ENCODE peak calls at places on chromosomes 7 and 10, in ten cellular contexts. One of them, this sample, is unnamed.

GRCh38 chr7:36795451-36796021 is 71.2 kb upstream of the AOAH start:
- DNase-seq in upper lobe of right lung: no peak
- DNase-seq in kidney: no peak
- DNase-seq in endodermal cell: no peak
- DNase-seq in thyroid gland: no peak
- DNase-seq in HepG2: peak; percentile 72
- DNase-seq in mammary epithelial cell: peak; percentile 89
- DNase-seq in heart left ventricle: no peak
- DNase-seq in colonic mucosa: no peak
- DNase-seq in spleen: no peak
- DNase-seq in this sample: no peak

GRCh38 chr10:129136866-129137415 is 330.1 kb upstream of the MGMT start:
- DNase-seq in HepG2: no peak
- DNase-seq in kidney: no peak
- DNase-seq in colonic mucosa: no peak
- DNase-seq in upper lobe of right lung: no peak
- DNase-seq in thyroid gland: no peak
- DNase-seq in heart left ventricle: no peak
- DNase-seq in mammary epithelial cell: no peak
- DNase-seq in endodermal cell: no peak
- DNase-seq in spleen: no peak
- DNase-seq in this sample: no peak

GRCh38 chr10:10991144-10991543 is 26.5 kb upstream of the CELF2 start:
- DNase-seq in colonic mucosa: no peak
- DNase-seq in endodermal cell: no peak
- DNase-seq in upper lobe of right lung: no peak
- DNase-seq in heart left ventricle: no peak
- DNase-seq in spleen: no peak
- DNase-seq in thyroid gland: no peak
- DNase-seq in HepG2: no peak
- DNase-seq in kidney: no peak
- DNase-seq in mammary epithelial cell: no peak
- DNase-seq in this sample: no peak

GRCh38 chr7:2555121-2556052 is at the start of gene BRAT1:
- DNase-seq in endodermal cell: peak; percentile 99
- DNase-seq in kidney: peak; percentile 99
- DNase-seq in heart left ventricle: peak; percentile 98
- DNase-seq in spleen: peak; percentile 100
- DNase-seq in thyroid gland: peak; percentile 98
- DNase-seq in HepG2: peak; percentile 92
- DNase-seq in upper lobe of right lung: peak; percentile 100
- DNase-seq in colonic mucosa: peak; percentile 98
- DNase-seq in mammary epithelial cell: peak; percentile 88
- DNase-seq in this sample: peak; percentile 93

GRCh38 chr7:30562498-30562897 is 32.2 kb upstream of the GARS1 start:
- DNase-seq in spleen: no peak
- DNase-seq in kidney: no peak
- DNase-seq in colonic mucosa: no peak
- DNase-seq in endodermal cell: no peak
- DNase-seq in thyroid gland: peak; percentile 41
- DNase-seq in heart left ventricle: no peak
- DNase-seq in upper lobe of right lung: no peak
- DNase-seq in mammary epithelial cell: no peak
- DNase-seq in HepG2: no peak
- DNase-seq in this sample: no peak

GRCh38 chr10:120948889-120949382 is 97.8 kb downstream of the WDR11 start:
- DNase-seq in heart left ventricle: peak; percentile 63
- DNase-seq in thyroid gland: peak; percentile 76
- DNase-seq in endodermal cell: peak; percentile 92
- DNase-seq in colonic mucosa: peak; percentile 68
- DNase-seq in upper lobe of right lung: peak; percentile 75
- DNase-seq in kidney: peak; percentile 87
- DNase-seq in spleen: peak; percentile 83
- DNase-seq in mammary epithelial cell: peak; percentile 45
- DNase-seq in HepG2: peak; percentile 21
- DNase-seq in this sample: no peak

GRCh38 chr10:62911210-62911963 is 95.2 kb upstream of the EGR2 start:
- DNase-seq in mammary epithelial cell: peak; percentile 62
- DNase-seq in HepG2: no peak
- DNase-seq in spleen: no peak
- DNase-seq in thyroid gland: no peak
- DNase-seq in upper lobe of right lung: no peak
- DNase-seq in kidney: no peak
- DNase-seq in heart left ventricle: no peak
- DNase-seq in endodermal cell: peak; percentile 57
- DNase-seq in colonic mucosa: no peak
- DNase-seq in this sample: no peak

GRCh38 chr7:154835924-154836529 is 166.9 kb downstream of the PAXIP1 start:
- DNase-seq in colonic mucosa: no peak
- DNase-seq in kidney: no peak
- DNase-seq in upper lobe of right lung: no peak
- DNase-seq in mammary epithelial cell: no peak
- DNase-seq in heart left ventricle: no peak
- DNase-seq in thyroid gland: no peak
- DNase-seq in endodermal cell: no peak
- DNase-seq in HepG2: no peak
- DNase-seq in spleen: no peak
- DNase-seq in this sample: no peak

GRCh38 chr7:143013897-143014296 is 13.0 kb downstream of the OR9A2 start:
- DNase-seq in heart left ventricle: no peak
- DNase-seq in colonic mucosa: no peak
- DNase-seq in kidney: no peak
- DNase-seq in thyroid gland: no peak
- DNase-seq in HepG2: no peak
- DNase-seq in spleen: no peak
- DNase-seq in mammary epithelial cell: peak; percentile 23
- DNase-seq in endodermal cell: no peak
- DNase-seq in upper lobe of right lung: no peak
- DNase-seq in this sample: no peak

GRCh38 chr10:61967298-61967697 is 65.8 kb downstream of the ARID5B start:
- DNase-seq in upper lobe of right lung: no peak
- DNase-seq in HepG2: no peak
- DNase-seq in kidney: no peak
- DNase-seq in colonic mucosa: no peak
- DNase-seq in heart left ventricle: no peak
- DNase-seq in spleen: no peak
- DNase-seq in endodermal cell: no peak
- DNase-seq in mammary epithelial cell: no peak
- DNase-seq in thyroid gland: no peak
- DNase-seq in this sample: no peak

GRCh38 chr7:118352854-118353453 is 128.4 kb downstream of the ANKRD7 start:
- DNase-seq in HepG2: peak; percentile 31
- DNase-seq in colonic mucosa: no peak
- DNase-seq in heart left ventricle: no peak
- DNase-seq in upper lobe of right lung: no peak
- DNase-seq in thyroid gland: no peak
- DNase-seq in mammary epithelial cell: peak; percentile 10
- DNase-seq in spleen: no peak
- DNase-seq in endodermal cell: no peak
- DNase-seq in kidney: no peak
- DNase-seq in this sample: no peak

GRCh38 chr7:122675621-122676020 is 23.3 kb downstream of the RNF133 start:
- DNase-seq in upper lobe of right lung: no peak
- DNase-seq in endodermal cell: no peak
- DNase-seq in HepG2: no peak
- DNase-seq in colonic mucosa: no peak
- DNase-seq in mammary epithelial cell: no peak
- DNase-seq in heart left ventricle: no peak
- DNase-seq in thyroid gland: no peak
- DNase-seq in kidney: no peak
- DNase-seq in spleen: no peak
- DNase-seq in this sample: no peak
- TF ChIP-seq CTCF in upper lobe of right lung: no peak
- TF ChIP-seq CTCF in endodermal cell: no peak
- TF ChIP-seq CTCF in HepG2: no peak
- TF ChIP-seq CTCF in colonic mucosa: no peak
- TF ChIP-seq CTCF in mammary epithelial cell: no peak
- TF ChIP-seq CTCF in heart left ventricle: no peak
- TF ChIP-seq CTCF in thyroid gland: no peak
- TF ChIP-seq CTCF in kidney: no peak
- TF ChIP-seq CTCF in spleen: no peak
- TF ChIP-seq CTCF in this sample: no peak

GRCh38 chr10:33270971-33271370 is 63.5 kb downstream of the NRP1 start:
- DNase-seq in kidney: no peak
- DNase-seq in mammary epithelial cell: no peak
- DNase-seq in endodermal cell: no peak
- DNase-seq in spleen: no peak
- DNase-seq in upper lobe of right lung: no peak
- DNase-seq in colonic mucosa: no peak
- DNase-seq in heart left ventricle: no peak
- DNase-seq in HepG2: no peak
- DNase-seq in thyroid gland: no peak
- DNase-seq in this sample: no peak

GRCh38 chr10:33276282-33276923 is 58.1 kb downstream of the NRP1 start:
- DNase-seq in spleen: no peak
- DNase-seq in thyroid gland: no peak
- DNase-seq in endodermal cell: no peak
- DNase-seq in upper lobe of right lung: no peak
- DNase-seq in HepG2: no peak
- DNase-seq in heart left ventricle: no peak
- DNase-seq in mammary epithelial cell: peak; percentile 35
- DNase-seq in colonic mucosa: no peak
- DNase-seq in kidney: no peak
- DNase-seq in this sample: no peak

GRCh38 chr10:33274096-33274785 is 60.2 kb downstream of the NRP1 start:
- DNase-seq in upper lobe of right lung: no peak
- DNase-seq in endodermal cell: no peak
- DNase-seq in spleen: no peak
- DNase-seq in colonic mucosa: no peak
- DNase-seq in mammary epithelial cell: no peak
- DNase-seq in thyroid gland: no peak
- DNase-seq in kidney: no peak
- DNase-seq in heart left ventricle: no peak
- DNase-seq in HepG2: no peak
- DNase-seq in this sample: no peak

GRCh38 chr10:33271969-33272583 is 62.4 kb downstream of the NRP1 start:
- DNase-seq in kidney: no peak
- DNase-seq in thyroid gland: no peak
- DNase-seq in colonic mucosa: no peak
- DNase-seq in endodermal cell: no peak
- DNase-seq in mammary epithelial cell: no peak
- DNase-seq in spleen: no peak
- DNase-seq in heart left ventricle: no peak
- DNase-seq in upper lobe of right lung: no peak
- DNase-seq in HepG2: no peak
- DNase-seq in this sample: no peak

GRCh38 chr10:33273295-33274002 is 61.0 kb downstream of the NRP1 start:
- DNase-seq in HepG2: peak; percentile 36
- DNase-seq in heart left ventricle: peak; percentile 87
- DNase-seq in colonic mucosa: peak; percentile 69
- DNase-seq in thyroid gland: peak; percentile 98
- DNase-seq in kidney: peak; percentile 92
- DNase-seq in endodermal cell: peak; percentile 63
- DNase-seq in mammary epithelial cell: peak; percentile 95
- DNase-seq in upper lobe of right lung: peak; percentile 91
- DNase-seq in spleen: no peak
- DNase-seq in this sample: peak; percentile 87
- H3K4me3 ChIP-seq in HepG2: no peak overlapping the region
- H3K4me3 ChIP-seq in heart left ventricle: no peak overlapping the region
- H3K4me3 ChIP-seq in colonic mucosa: no peak overlapping the region
- H3K4me3 ChIP-seq in thyroid gland: peak overlapping the region; percentile 8
- H3K4me3 ChIP-seq in kidney: peak overlapping the region; percentile 46
- H3K4me3 ChIP-seq in endodermal cell: no peak overlapping the region
- H3K4me3 ChIP-seq in mammary epithelial cell: peak overlapping the region; percentile 16
- H3K4me3 ChIP-seq in upper lobe of right lung: peak overlapping the region; percentile 29
- H3K4me3 ChIP-seq in spleen: no peak overlapping the region
- H3K4me3 ChIP-seq in this sample: peak overlapping the region; percentile 50

GRCh38 chr7:1085266-1085665 is 2.6 kb upstream of the GPER1 start:
- DNase-seq in colonic mucosa: no peak
- DNase-seq in spleen: no peak
- DNase-seq in heart left ventricle: no peak
- DNase-seq in endodermal cell: no peak
- DNase-seq in thyroid gland: no peak
- DNase-seq in kidney: no peak
- DNase-seq in mammary epithelial cell: no peak
- DNase-seq in upper lobe of right lung: no peak
- DNase-seq in HepG2: no peak
- DNase-seq in this sample: no peak

GRCh38 chr7:1083729-1084657 is 3.9 kb upstream of the GPER1 start:
- DNase-seq in heart left ventricle: peak; percentile 42
- DNase-seq in endodermal cell: no peak
- DNase-seq in mammary epithelial cell: no peak
- DNase-seq in thyroid gland: no peak
- DNase-seq in colonic mucosa: peak; percentile 88
- DNase-seq in kidney: peak; percentile 84
- DNase-seq in spleen: peak; percentile 88
- DNase-seq in HepG2: no peak
- DNase-seq in upper lobe of right lung: no peak
- DNase-seq in this sample: no peak

GRCh38 chr7:1086588-1087461 is 1.1 kb upstream of the GPER1 start:
- DNase-seq in heart left ventricle: peak; percentile 68
- DNase-seq in kidney: peak; percentile 87
- DNase-seq in HepG2: peak; percentile 68
- DNase-seq in colonic mucosa: peak; percentile 85
- DNase-seq in thyroid gland: peak; percentile 77
- DNase-seq in upper lobe of right lung: peak; percentile 85
- DNase-seq in mammary epithelial cell: peak; percentile 71
- DNase-seq in spleen: peak; percentile 91
- DNase-seq in endodermal cell: peak; percentile 93
- DNase-seq in this sample: peak; percentile 32

GRCh38 chr7:1087462-1087809 is 477 bp upstream of the GPER1 start:
- DNase-seq in mammary epithelial cell: no peak
- DNase-seq in upper lobe of right lung: no peak
- DNase-seq in thyroid gland: peak; percentile 37
- DNase-seq in spleen: no peak
- DNase-seq in heart left ventricle: no peak
- DNase-seq in colonic mucosa: no peak
- DNase-seq in endodermal cell: no peak
- DNase-seq in HepG2: no peak
- DNase-seq in kidney: no peak
- DNase-seq in this sample: no peak

DNA sequence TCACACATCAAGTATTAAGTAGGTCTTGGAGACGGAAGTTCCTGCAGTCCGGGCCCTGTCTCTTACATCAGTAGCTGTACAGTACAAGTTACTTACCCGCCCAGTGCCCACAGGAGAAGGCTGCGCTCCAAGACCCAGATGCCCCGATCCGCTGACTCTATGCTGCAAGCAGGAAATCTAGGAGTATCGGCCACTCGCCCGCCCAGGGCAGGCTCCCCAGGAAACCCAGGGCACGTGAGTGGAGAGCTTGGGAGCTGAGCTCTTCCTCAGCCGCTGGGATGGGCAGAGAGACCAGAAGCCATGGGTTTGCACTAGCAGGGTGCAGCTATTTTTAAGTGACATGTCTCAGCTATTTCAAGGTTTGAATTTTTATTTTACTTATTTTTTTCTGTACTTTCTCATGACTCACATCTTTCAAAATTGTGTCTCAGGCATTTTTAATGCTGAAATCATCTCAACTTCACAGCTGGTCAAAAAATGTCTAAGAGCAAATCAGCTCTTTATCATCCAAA is 1.9 kb upstream of the GPER1 start:
- DNase-seq in mammary epithelial cell: no peak
- DNase-seq in colonic mucosa: no peak
- DNase-seq in upper lobe of right lung: no peak
- DNase-seq in thyroid gland: no peak
- DNase-seq in heart left ventricle: no peak
- DNase-seq in kidney: peak; percentile 74
- DNase-seq in endodermal cell: no peak
- DNase-seq in HepG2: no peak
- DNase-seq in spleen: no peak
- DNase-seq in this sample: no peak
- H3K4me1 ChIP-seq in mammary epithelial cell: peaks cover 21% of the 10 kb centered on the region
- H3K4me1 ChIP-seq in colonic mucosa: no peaks in the 10 kb centered on the region
- H3K4me1 ChIP-seq in upper lobe of right lung: peaks cover 23% of the 10 kb centered on the region
- H3K4me1 ChIP-seq in thyroid gland: peaks cover 28% of the 10 kb centered on the region
- H3K4me1 ChIP-seq in heart left ventricle: peaks cover 31% of the 10 kb centered on the region
- H3K4me1 ChIP-seq in kidney: peaks cover 10% of the 10 kb centered on the region
- H3K4me1 ChIP-seq in endodermal cell: peaks cover 4% of the 10 kb centered on the region
- H3K4me1 ChIP-seq in HepG2: peaks cover 49% of the 10 kb centered on the region
- H3K4me1 ChIP-seq in spleen: peaks cover 79% of the 10 kb centered on the region
- H3K4me1 ChIP-seq in this sample: peaks cover 17% of the 10 kb centered on the region

GRCh38 chr10:12208460-12208859 is 12.5 kb downstream of the CDC123 start:
- DNase-seq in colonic mucosa: no peak
- DNase-seq in endodermal cell: no peak
- DNase-seq in HepG2: no peak
- DNase-seq in spleen: no peak
- DNase-seq in mammary epithelial cell: no peak
- DNase-seq in upper lobe of right lung: no peak
- DNase-seq in thyroid gland: no peak
- DNase-seq in heart left ventricle: no peak
- DNase-seq in kidney: no peak
- DNase-seq in this sample: no peak
- TF ChIP-seq CTCF in colonic mucosa: no peak
- TF ChIP-seq CTCF in endodermal cell: no peak
- TF ChIP-seq CTCF in HepG2: no peak
- TF ChIP-seq CTCF in spleen: no peak
- TF ChIP-seq CTCF in mammary epithelial cell: no peak
- TF ChIP-seq CTCF in upper lobe of right lung: no peak
- TF ChIP-seq CTCF in thyroid gland: no peak
- TF ChIP-seq CTCF in heart left ventricle: no peak
- TF ChIP-seq CTCF in kidney: no peak
- TF ChIP-seq CTCF in this sample: no peak